ENCODE peak calls at places on chromosomes 13 and 19, in four cellular contexts. One of them, this sample, is unnamed.

GRCh38 chr19:19655641-19656343 is 7.7 kb downstream of the ATP13A1 start:
- DNase-seq in GM23338: no peak
- DNase-seq in hepatocyte: no peak
- DNase-seq in SK-N-SH: peak; percentile 28
- DNase-seq in this sample: no peak

GRCh38 chr13:46389985-46390384 is 2.9 kb upstream of the RUBCNL start:
- DNase-seq in GM23338: no peak
- DNase-seq in hepatocyte: no peak
- DNase-seq in SK-N-SH: no peak
- DNase-seq in this sample: peak; percentile 13

GRCh38 chr13:50320297-50320862 is 305.1 kb downstream of the KCNRG start:
- DNase-seq in GM23338: no peak
- DNase-seq in hepatocyte: peak; percentile 38
- DNase-seq in SK-N-SH: no peak
- DNase-seq in this sample: peak; percentile 89

GRCh38 chr13:25227690-25228089 is 55.6 kb upstream of the AMER2 start:
- DNase-seq in GM23338: no peak
- DNase-seq in hepatocyte: no peak
- DNase-seq in SK-N-SH: no peak
- DNase-seq in this sample: no peak

GRCh38 chr19:38152461-38153379 is 71.3 kb downstream of the DPF1 start:
- DNase-seq in GM23338: no peak
- DNase-seq in hepatocyte: no peak
- DNase-seq in SK-N-SH: peak; percentile 78
- DNase-seq in this sample: peak; percentile 63

GRCh38 chr13:113802090-113802531 is 43.1 kb downstream of the TMEM255B start:
- DNase-seq in GM23338: peak; percentile 84
- DNase-seq in hepatocyte: peak; percentile 82
- DNase-seq in SK-N-SH: peak; percentile 97
- DNase-seq in this sample: no peak

GRCh38 chr13:75398072-75398471 is 83.9 kb downstream of the TBC1D4 start:
- DNase-seq in GM23338: no peak
- DNase-seq in hepatocyte: no peak
- DNase-seq in SK-N-SH: no peak
- DNase-seq in this sample: no peak

GRCh38 chr19:51096473-51097165 is 11.6 kb downstream of the CTU1 start:
- DNase-seq in GM23338: peak; percentile 57
- DNase-seq in hepatocyte: no peak
- DNase-seq in SK-N-SH: no peak
- DNase-seq in this sample: peak; percentile 47

GRCh38 chr19:19382118-19382517 is 23.4 kb upstream of the GATAD2A start:
- DNase-seq in GM23338: no peak
- DNase-seq in hepatocyte: no peak
- DNase-seq in SK-N-SH: no peak
- DNase-seq in this sample: peak; percentile 27

GRCh38 chr19:40689339-40690049 is 957 bp downstream of the NUMBL start:
- DNase-seq in GM23338: peak; percentile 47
- DNase-seq in hepatocyte: no peak
- DNase-seq in SK-N-SH: peak; percentile 71
- DNase-seq in this sample: peak; percentile 7

GRCh38 chr13:48255954-48256353 is 22.9 kb downstream of the ITM2B start:
- DNase-seq in GM23338: no peak
- DNase-seq in hepatocyte: no peak
- DNase-seq in SK-N-SH: no peak
- DNase-seq in this sample: no peak

GRCh38 chr19:29519931-29520330 is 5.9 kb upstream of the VSTM2B start:
- DNase-seq in GM23338: no peak
- DNase-seq in hepatocyte: no peak
- DNase-seq in SK-N-SH: no peak
- DNase-seq in this sample: no peak

GRCh38 chr13:42591602-42592001 is 17.6 kb downstream of the TNFSF11 start:
- DNase-seq in GM23338: no peak
- DNase-seq in hepatocyte: no peak
- DNase-seq in SK-N-SH: no peak
- DNase-seq in this sample: no peak

GRCh38 chr13:41034862-41035261 is 15.7 kb upstream of the ELF1 start:
- DNase-seq in GM23338: no peak
- DNase-seq in hepatocyte: no peak
- DNase-seq in SK-N-SH: no peak
- DNase-seq in this sample: no peak

GRCh38 chr19:7074705-7075282 is 5.3 kb downstream of the ZNF557 start:
- DNase-seq in GM23338: no peak
- DNase-seq in hepatocyte: no peak
- DNase-seq in SK-N-SH: no peak
- DNase-seq in this sample: no peak

GRCh38 chr19:40600086-40600917 is 867 bp upstream of the LTBP4 start:
- DNase-seq in GM23338: peak; percentile 57
- DNase-seq in hepatocyte: no peak
- DNase-seq in SK-N-SH: no peak
- DNase-seq in this sample: no peak

GRCh38 chr19:8721334-8721733 is at the start of gene OR2Z1:
- DNase-seq in GM23338: no peak
- DNase-seq in hepatocyte: no peak
- DNase-seq in SK-N-SH: no peak
- DNase-seq in this sample: no peak
- H3K9me2 ChIP-seq in GM23338: no peaks in the 10 kb centered on the region
- H3K9me2 ChIP-seq in hepatocyte: no peaks in the 10 kb centered on the region
- H3K9me2 ChIP-seq in SK-N-SH: no peaks in the 10 kb centered on the region
- H3K9me2 ChIP-seq in this sample: no peaks in the 10 kb centered on the region

GRCh38 chr19:1843646-1844394 is 4.5 kb downstream of the REXO1 start:
- DNase-seq in GM23338: peak; percentile 73
- DNase-seq in hepatocyte: no peak
- DNase-seq in SK-N-SH: no peak
- DNase-seq in this sample: no peak
- TF ChIP-seq CTCF in GM23338: peak; percentile 47
- TF ChIP-seq CTCF in hepatocyte: no peak
- TF ChIP-seq CTCF in SK-N-SH: no peak
- TF ChIP-seq CTCF in this sample: peak; percentile 29

DNA sequence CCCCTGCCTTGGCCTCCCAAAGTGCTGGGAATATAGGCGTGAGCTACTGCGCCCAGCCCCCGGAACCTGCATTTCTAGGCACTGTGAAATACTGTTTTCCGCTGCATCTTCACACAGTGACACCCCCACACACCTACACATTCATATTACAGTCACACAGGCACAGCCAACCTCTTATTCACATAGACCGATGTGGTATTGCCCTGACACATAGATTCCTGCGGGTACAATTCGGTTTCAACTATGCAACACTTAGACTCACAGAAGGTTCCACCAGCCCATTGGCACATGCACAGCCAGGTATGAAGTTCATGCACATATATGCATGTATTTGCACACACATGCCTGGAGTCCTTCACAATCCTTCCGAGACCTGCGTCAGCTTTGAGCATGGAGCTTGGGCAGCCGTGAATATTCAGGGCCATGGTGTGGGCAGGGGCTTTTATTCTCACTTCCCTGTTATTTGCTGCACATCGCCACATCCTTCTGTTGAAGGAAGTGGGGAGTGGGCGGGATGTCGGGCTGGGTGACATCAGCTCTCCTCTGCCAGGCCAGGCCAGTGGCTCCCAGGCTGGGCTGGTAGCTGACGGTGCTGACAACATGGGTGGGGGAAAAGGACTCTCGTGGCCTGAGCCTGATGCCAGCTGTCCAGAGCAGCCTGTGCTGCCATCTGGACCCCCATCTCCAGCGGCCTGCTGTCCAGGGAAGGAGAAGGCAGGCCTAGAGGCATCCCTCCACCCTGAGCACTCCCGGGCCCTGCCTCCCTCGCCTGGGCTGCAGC is 5.4 kb upstream of the CDC37 start:
- DNase-seq in GM23338: no peak
- DNase-seq in hepatocyte: no peak
- DNase-seq in SK-N-SH: peak; percentile 34
- DNase-seq in this sample: no peak
- H2AFZ ChIP-seq in GM23338: no peak overlapping the region
- H2AFZ ChIP-seq in hepatocyte: no peak overlapping the region
- H2AFZ ChIP-seq in SK-N-SH: no peak overlapping the region
- H2AFZ ChIP-seq in this sample: no peak overlapping the region

GRCh38 chr13:97394542-97394941 is 39.4 kb upstream of the RAP2A start:
- DNase-seq in GM23338: no peak
- DNase-seq in hepatocyte: no peak
- DNase-seq in SK-N-SH: no peak
- DNase-seq in this sample: no peak

GRCh38 chr13:97397267-97397666 is 36.7 kb upstream of the RAP2A start:
- DNase-seq in GM23338: no peak
- DNase-seq in hepatocyte: no peak
- DNase-seq in SK-N-SH: no peak
- DNase-seq in this sample: no peak

GRCh38 chr13:97392020-97392419 is 41.9 kb upstream of the RAP2A start:
- DNase-seq in GM23338: no peak
- DNase-seq in hepatocyte: no peak
- DNase-seq in SK-N-SH: no peak
- DNase-seq in this sample: no peak

GRCh38 chr13:97391201-97391600 is 42.8 kb upstream of the RAP2A start:
- DNase-seq in GM23338: no peak
- DNase-seq in hepatocyte: no peak
- DNase-seq in SK-N-SH: no peak
- DNase-seq in this sample: no peak

DNA sequence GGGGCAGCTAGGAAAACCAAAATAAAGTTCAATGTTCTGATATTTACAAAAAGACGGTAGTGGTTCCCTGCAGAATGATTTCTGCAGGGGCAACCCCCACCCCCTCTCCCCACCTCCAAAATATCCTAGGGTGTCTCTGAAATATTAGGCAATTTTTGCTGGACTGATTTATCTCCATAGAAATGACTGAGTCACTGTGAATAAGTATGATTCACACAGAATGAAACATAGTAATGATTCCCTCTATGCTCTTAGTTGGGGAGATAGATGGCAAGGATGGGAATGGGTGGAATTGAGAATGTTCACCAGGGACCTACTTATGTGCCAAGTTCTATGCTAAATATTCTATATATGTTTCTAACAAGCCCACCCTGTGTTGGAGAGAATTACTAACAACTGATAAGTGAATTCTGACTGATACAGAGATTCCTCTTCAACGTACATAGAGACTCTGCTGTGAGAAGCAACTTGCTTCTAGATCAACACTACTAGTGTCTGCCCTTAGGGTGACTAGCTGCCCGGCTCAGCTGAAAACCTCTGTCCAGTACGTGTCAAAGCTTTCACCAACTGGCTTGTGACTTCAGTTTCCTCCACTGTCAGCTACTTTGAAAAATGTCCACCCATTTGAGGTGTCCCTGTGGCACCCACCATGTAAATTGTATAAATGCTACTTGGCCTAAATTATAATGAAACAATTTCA is 38.4 kb upstream of the RAP2A start:
- DNase-seq in GM23338: no peak
- DNase-seq in hepatocyte: no peak
- DNase-seq in SK-N-SH: no peak
- DNase-seq in this sample: peak; percentile 58
- H3K9me2 ChIP-seq in GM23338: peaks cover 3% of the 10 kb centered on the region
- H3K9me2 ChIP-seq in hepatocyte: no peaks in the 10 kb centered on the region
- H3K9me2 ChIP-seq in SK-N-SH: no peaks in the 10 kb centered on the region
- H3K9me2 ChIP-seq in this sample: no peaks in the 10 kb centered on the region